ENCODE peak calls at places on chromosomes 6 and 20, in eight cellular contexts. U, V, K, I, Z, E, Y and B are unnamed samples.

GRCh38 chr6:47169785-47170685 is 127.9 kb upstream of the ADGRF1 start:
- DNase-seq in U (peak), V (peak), K (peak), I (no peak), Z (peak), E (no peak), Y (no peak), B (no peak)

GRCh38 chr6:43247115-43247999 is 4.1 kb downstream of the TTBK1 start:
- DNase-seq in U (peak), V (peak), K (peak), I (peak), Z (no peak), E (peak), Y (peak), B (peak)

GRCh38 chr6:31900917-31901414 is 920 bp downstream of the ZBTB12 start:
- DNase-seq in U (no peak), V (no peak), K (no peak), I (no peak), Z (no peak), E (no peak), Y (no peak), B (no peak)

GRCh38 chr6:55058682-55059081 is 115.6 kb upstream of the HCRTR2 start:
- DNase-seq in U (no peak), V (no peak), K (no peak), I (no peak), Z (no peak), E (no peak), Y (no peak), B (peak)

GRCh38 chr20:62358171-62358719 is 8.9 kb downstream of the LAMA5 start:
- DNase-seq in U (peak), V (no peak), K (no peak), I (no peak), Z (no peak), E (no peak), Y (peak), B (no peak)

GRCh38 chr20:20362774-20363435 is 5.0 kb upstream of the INSM1 start:
- DNase-seq in U (no peak), V (no peak), K (no peak), I (no peak), Z (no peak), E (peak), Y (no peak), B (peak)

GRCh38 chr20:1293641-1294379 is 27.7 kb downstream of the SNPH start:
- DNase-seq in U (no peak), V (no peak), K (no peak), I (no peak), Z (no peak), E (no peak), Y (no peak), B (no peak)

GRCh38 chr6:29141606-29142005 is 29.1 kb upstream of the OR2J2 start:
- DNase-seq in U (no peak), V (no peak), K (no peak), I (no peak), Z (no peak), E (no peak), Y (no peak), B (no peak)

GRCh38 chr20:6767536-6768227 is at the start of gene BMP2:
- DNase-seq in U (peak), V (peak), K (peak), I (peak), Z (no peak), E (peak), Y (peak), B (peak)

GRCh38 chr6:45658958-45659357 is 281.2 kb upstream of the SUPT3H start:
- DNase-seq in U (no peak), V (no peak), K (no peak), I (no peak), Z (no peak), E (no peak), Y (no peak), B (no peak)

GRCh38 chr20:39048000-39048696 is 86.0 kb downstream of the DHX35 start:
- DNase-seq in U (peak), V (peak), K (peak), I (peak), Z (peak), E (peak), Y (peak), B (peak)

GRCh38 chr20:23019403-23019802 is 15.7 kb upstream of the SSTR4 start:
- DNase-seq in U (peak), V (no peak), K (no peak), I (no peak), Z (no peak), E (no peak), Y (no peak), B (no peak)

GRCh38 chr6:112321882-112322508 is 25.1 kb upstream of the RFPL4B start:
- DNase-seq in U (no peak), V (peak), K (no peak), I (no peak), Z (no peak), E (no peak), Y (no peak), B (peak)

GRCh38 chr6:42281570-42281969 is 63.9 kb upstream of the MRPS10 start:
- DNase-seq in U (no peak), V (no peak), K (no peak), I (no peak), Z (no peak), E (peak), Y (no peak), B (no peak)

GRCh38 chr20:3403741-3404140 is 3.7 kb downstream of the DNAAF9 start:
- DNase-seq in U (no peak), V (no peak), K (no peak), I (no peak), Z (no peak), E (no peak), Y (no peak), B (no peak)

GRCh38 chr20:20765696-20766095 is 53.3 kb upstream of the RALGAPA2 start:
- DNase-seq in U (no peak), V (no peak), K (no peak), I (no peak), Z (no peak), E (no peak), Y (no peak), B (peak)

GRCh38 chr6:1015819-1016218 is 296.1 kb upstream of the FOXQ1 start:
- DNase-seq in U (no peak), V (no peak), K (peak), I (peak), Z (no peak), E (no peak), Y (peak), B (peak)

GRCh38 chr20:41300906-41301305 is 16.6 kb downstream of the ZHX3 start:
- DNase-seq in U (no peak), V (no peak), K (no peak), I (no peak), Z (no peak), E (no peak), Y (no peak), B (no peak)

GRCh38 chr6:156420172-156420993 is 356.8 kb upstream of the ARID1B start:
- DNase-seq in U (no peak), V (peak), K (peak), I (no peak), Z (no peak), E (no peak), Y (no peak), B (no peak)

GRCh38 chr6:6825986-6826901 is 237.7 kb downstream of the LY86 start:
- DNase-seq in U (peak), V (peak), K (peak), I (no peak), Z (no peak), E (peak), Y (no peak), B (no peak)

GRCh38 chr6:110543106-110543505 is 66.7 kb upstream of the SLC22A16 start:
- DNase-seq in U (no peak), V (no peak), K (no peak), I (no peak), Z (peak), E (no peak), Y (no peak), B (no peak)

GRCh38 chr6:156256161-156256560 is 521.0 kb upstream of the ARID1B start:
- DNase-seq in U (no peak), V (no peak), K (no peak), I (no peak), Z (no peak), E (peak), Y (no peak), B (no peak)

GRCh38 chr6:24931752-24932691 is 3.7 kb downstream of the RIPOR2 start:
- DNase-seq in U (no peak), V (peak), K (no peak), I (no peak), Z (no peak), E (peak), Y (peak), B (no peak)